ENCODE peak calls at places on chromosomes 13 and 19, in six cellular contexts. L, Z, N, E, C and W are unnamed samples.
A peak's percentile ranks its signal among the peaks of the same experiment; 100 is the strongest.

GRCh38 chr13:43908156-43909126 is 28.7 kb downstream of the LACC1 start:
- DNase-seq in L (no peak), Z (peak; percentile 20), N (no peak), E (no peak), C (no peak), W (no peak)

GRCh38 chr13:98265669-98266551 is 88.8 kb upstream of the RNF113B start:
- DNase-seq in L (no peak), Z (peak; percentile 98), N (no peak), E (no peak), C (no peak), W (no peak)

GRCh38 chr19:48806518-48806817 is 4.4 kb downstream of the BCAT2 start:
- DNase-seq in L (peak; percentile 73), Z (no peak), N (no peak), E (peak; percentile 71), C (peak; percentile 54), W (no peak)

GRCh38 chr19:15154002-15154612 is 46.7 kb downstream of the NOTCH3 start:
- DNase-seq in L (peak; percentile 84), Z (peak; percentile 49), N (no peak), E (no peak), C (peak; percentile 71), W (no peak)

GRCh38 chr13:112333756-112334543 is 42.2 kb upstream of the SPACA7 start:
- DNase-seq in L (no peak), Z (no peak), N (no peak), E (no peak), C (peak; percentile 18), W (no peak)

GRCh38 chr19:34999498-35000337 is at the start of gene GRAMD1A:
- DNase-seq in L (peak; percentile 89), Z (peak; percentile 81), N (no peak), E (peak; percentile 87), C (peak; percentile 95), W (peak; percentile 94)

GRCh38 chr13:47457631-47458030 is 543.4 kb downstream of the SUCLA2 start:
- DNase-seq in L (no peak), Z (no peak), N (no peak), E (no peak), C (no peak), W (no peak)

GRCh38 chr19:15475611-15476010 is 3.7 kb downstream of the PGLYRP2 start:
- DNase-seq in L (no peak), Z (no peak), N (no peak), E (no peak), C (no peak), W (no peak)

GRCh38 chr13:81247711-81248110 is 906.8 kb upstream of the SPRY2 start:
- DNase-seq in L (no peak), Z (no peak), N (no peak), E (no peak), C (no peak), W (no peak)

GRCh38 chr13:42355841-42356575 is 84.1 kb downstream of the AKAP11 start:
- DNase-seq in L (no peak), Z (no peak), N (no peak), E (no peak), C (no peak), W (no peak)

GRCh38 chr19:12786149-12786870 is 5.0 kb upstream of the JUNB start:
- DNase-seq in L (no peak), Z (no peak), N (no peak), E (no peak), C (no peak), W (no peak)

GRCh38 chr19:13613447-13613846 is 107.2 kb upstream of the CACNA1A start:
- DNase-seq in L (no peak), Z (no peak), N (no peak), E (no peak), C (no peak), W (no peak)

GRCh38 chr13:97318532-97318931 is 96.4 kb downstream of the MBNL2 start:
- DNase-seq in L (no peak), Z (no peak), N (no peak), E (no peak), C (no peak), W (no peak)

GRCh38 chr13:21399741-21400140 is 59.4 kb downstream of the ZDHHC20 start:
- DNase-seq in L (no peak), Z (no peak), N (no peak), E (no peak), C (no peak), W (no peak)

GRCh38 chr19:14091086-14091884 is 734 bp upstream of the SAMD1 start:
- DNase-seq in L (peak; percentile 76), Z (peak; percentile 44), N (no peak), E (peak; percentile 87), C (peak; percentile 88), W (peak; percentile 81)

GRCh38 chr19:19461671-19462622 is 53.4 kb downstream of the TSSK6 start:
- DNase-seq in L (peak; percentile 88), Z (peak; percentile 65), N (no peak), E (no peak), C (peak; percentile 80), W (no peak)

GRCh38 chr13:34672631-34673030 is 269.4 kb upstream of the NBEA start:
- DNase-seq in L (no peak), Z (no peak), N (no peak), E (no peak), C (no peak), W (no peak)

GRCh38 chr13:113123226-113124150 is 889 bp downstream of the F10 start:
- DNase-seq in L (no peak), Z (peak; percentile 52), N (no peak), E (no peak), C (peak; percentile 46), W (no peak)

GRCh38 chr19:7605490-7606222 is 10.0 kb downstream of the CAMSAP3 start:
- DNase-seq in L (peak; percentile 86), Z (peak; percentile 57), N (peak; percentile 9), E (no peak), C (peak; percentile 95), W (no peak)

GRCh38 chr13:114339779-114340534 is 25.7 kb downstream of the CHAMP1 start:
- DNase-seq in L (no peak), Z (peak; percentile 22), N (no peak), E (no peak), C (no peak), W (no peak)

GRCh38 chr13:95697052-95697680 is 20.2 kb downstream of the DNAJC3 start:
- DNase-seq in L (no peak), Z (no peak), N (no peak), E (no peak), C (no peak), W (no peak)

GRCh38 chr19:1151917-1152601 is 22.0 kb downstream of the SBNO2 start:
- DNase-seq in L (no peak), Z (no peak), N (no peak), E (no peak), C (no peak), W (no peak)

GRCh38 chr19:40321566-40322270 is 26.5 kb downstream of the C19orf47 start:
- DNase-seq in L (no peak), Z (no peak), N (no peak), E (no peak), C (no peak), W (no peak)

GRCh38 chr19:50230379-50231351 is 27.2 kb downstream of the MYH14 start:
- DNase-seq in L (peak; percentile 86), Z (peak; percentile 18), N (no peak), E (no peak), C (peak; percentile 38), W (no peak)

GRCh38 chr13:23966691-23967615 is 69.7 kb upstream of the C1QTNF9B start:
- DNase-seq in L (no peak), Z (no peak), N (peak; percentile 51), E (no peak), C (no peak), W (no peak)

GRCh38 chr13:51336746-51337145 is 2.7 kb upstream of the SERPINE3 start:
- DNase-seq in L (no peak), Z (no peak), N (no peak), E (no peak), C (no peak), W (no peak)

GRCh38 chr19:33235996-33236350 is 10.3 kb upstream of the SLC7A10 start:
- DNase-seq in L (no peak), Z (no peak), N (no peak), E (no peak), C (no peak), W (no peak)

GRCh38 chr19:6279620-6279930 is 200 bp downstream of the MLLT1 start:
- DNase-seq in L (no peak), Z (no peak), N (no peak), E (no peak), C (peak; percentile 93), W (no peak)

GRCh38 chr19:6279931-6280591 is at the start of gene MLLT1:
- DNase-seq in L (peak; percentile 96), Z (peak; percentile 89), N (peak; percentile 90), E (peak; percentile 100), C (peak; percentile 100), W (peak; percentile 100)

GRCh38 chr19:6278740-6279619 is 795 bp downstream of the MLLT1 start:
- DNase-seq in L (peak; percentile 52), Z (no peak), N (no peak), E (no peak), C (peak; percentile 36), W (no peak)

GRCh38 chr19:6276447-6276846 is 3.3 kb downstream of the MLLT1 start:
- DNase-seq in L (no peak), Z (no peak), N (no peak), E (no peak), C (peak; percentile 75), W (no peak)

GRCh38 chr19:6278051-6278450 is 1.7 kb downstream of the MLLT1 start:
- DNase-seq in L (no peak), Z (no peak), N (no peak), E (no peak), C (no peak), W (no peak)
- TF ChIP-seq POLR2AphosphoS5 in L (no peak), Z (no peak), N (no peak), E (no peak), C (no peak), W (no peak)

GRCh38 chr19:43759515-43759914 is 4.8 kb upstream of the SMG9 start:
- DNase-seq in L (no peak), Z (peak; percentile 23), N (no peak), E (no peak), C (peak; percentile 39), W (no peak)
- TF ChIP-seq TAF1 in L (no peak), Z (no peak), N (no peak), E (no peak), C (no peak), W (no peak)

GRCh38 chr19:30718014-30718413 is 345.8 kb downstream of the ZNF536 start:
- DNase-seq in L (no peak), Z (no peak), N (no peak), E (no peak), C (no peak), W (no peak)

GRCh38 chr19:30719991-30720329 is 347.8 kb downstream of the ZNF536 start:
- DNase-seq in L (peak; percentile 58), Z (no peak), N (no peak), E (no peak), C (no peak), W (no peak)

GRCh38 chr19:30717381-30717780 is 345.2 kb downstream of the ZNF536 start:
- DNase-seq in L (no peak), Z (no peak), N (no peak), E (no peak), C (no peak), W (no peak)

GRCh38 chr19:30718728-30719127 is 346.5 kb downstream of the ZNF536 start:
- DNase-seq in L (no peak), Z (no peak), N (no peak), E (no peak), C (no peak), W (no peak)

GRCh38 chr19:30719189-30719990 is 347.2 kb downstream of the ZNF536 start:
- DNase-seq in L (peak; percentile 70), Z (no peak), N (no peak), E (peak; percentile 39), C (no peak), W (peak; percentile 19)
- TF ChIP-seq POLR2A in L (no peak), Z (no peak), N (no peak), E (no peak), C (no peak), W (no peak)

GRCh38 chr13:103731959-103732358 is 665.7 kb upstream of the SLC10A2 start:
- DNase-seq in L (no peak), Z (no peak), N (no peak), E (no peak), C (no peak), W (no peak)
- TF ChIP-seq POLR2AphosphoS5 in L (no peak), Z (no peak), N (no peak), E (no peak), C (no peak), W (no peak)